ENCODE peak calls at places on chromosomes 3 and 15, in four cellular contexts. J is GM12878, G is HL-60, A is K562. L is an unnamed sample.

GRCh38 chr3:7332696-7333095 is 471.8 kb downstream of the GRM7 start:
- DNase-seq in J (no peak), G (no peak), A (no peak), L (no peak)

GRCh38 chr15:56794150-56794922 is 61.0 kb upstream of the ZNF280D start:
- DNase-seq in J (no peak), G (no peak), A (no peak), L (no peak)

GRCh38 chr3:141262306-141262705 is 30.7 kb downstream of the PXYLP1 start:
- DNase-seq in J (no peak), G (no peak), A (no peak), L (no peak)

GRCh38 chr3:46939578-46940405 is 36.8 kb downstream of the CCDC12 start:
- DNase-seq in J (no peak), G (peak; percentile 71), A (no peak), L (no peak)

GRCh38 chr3:50418845-50419244 is 59.5 kb upstream of the TMEM115 start:
- DNase-seq in J (no peak), G (peak; percentile 36), A (peak; percentile 43), L (no peak)

GRCh38 chr3:49799761-49800160 is at the start of gene CDHR4:
- DNase-seq in J (no peak), G (no peak), A (peak; percentile 35), L (no peak)

GRCh38 chr3:44883999-44884431 is 9.6 kb downstream of the TGM4 start:
- DNase-seq in J (no peak), G (no peak), A (no peak), L (no peak)

GRCh38 chr15:70870066-70870465 is 16.1 kb upstream of the LARP6 start:
- DNase-seq in J (no peak), G (no peak), A (no peak), L (no peak)

GRCh38 chr15:61839541-61839940 is 220.7 kb downstream of the VPS13C start:
- DNase-seq in J (no peak), G (no peak), A (no peak), L (no peak)

GRCh38 chr3:112143251-112143650 is 10.2 kb upstream of the GCSAM start:
- DNase-seq in J (no peak), G (no peak), A (no peak), L (no peak)

GRCh38 chr15:79656151-79656797 is 224.1 kb downstream of the MINAR1 start:
- DNase-seq in J (no peak), G (no peak), A (no peak), L (no peak)

GRCh38 chr3:114405202-114405601 is 111.4 kb downstream of the TIGIT start:
- DNase-seq in J (no peak), G (no peak), A (no peak), L (no peak)

GRCh38 chr3:124467980-124468902 is 262.0 kb upstream of the UMPS start:
- DNase-seq in J (no peak), G (peak; percentile 18), A (peak; percentile 56), L (peak; percentile 43)

DNA sequence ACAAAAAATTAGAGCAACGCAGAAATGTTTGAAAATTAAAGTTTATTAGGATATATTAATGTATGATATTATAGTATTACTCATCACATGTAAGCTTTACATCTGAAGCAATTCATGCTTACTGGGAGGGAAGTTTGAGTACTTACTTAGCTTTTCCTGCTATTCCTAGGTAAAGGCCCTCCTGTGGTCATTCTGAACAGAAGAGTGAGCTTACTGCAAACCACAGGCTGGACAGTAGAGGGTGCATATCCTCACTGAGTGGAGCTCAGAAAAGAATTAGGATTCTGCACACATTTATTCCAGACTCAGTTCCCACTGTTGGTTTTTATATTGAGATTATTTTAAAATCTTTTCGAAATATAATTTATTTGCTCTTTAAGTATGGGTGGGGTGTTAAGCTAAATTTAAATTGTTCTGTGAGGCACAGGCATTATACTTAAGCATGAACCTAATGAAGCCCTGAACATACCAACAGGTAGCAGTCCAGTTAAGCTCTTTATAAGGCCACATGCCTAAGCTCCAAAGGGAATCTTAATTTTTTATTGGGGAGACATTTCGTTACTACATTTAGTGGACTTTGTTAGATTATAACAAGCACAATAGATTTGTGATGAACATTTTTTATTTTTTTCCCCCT is 10.2 kb downstream of the MRPS22 start:
- DNase-seq in J (no peak), G (peak; percentile 36), A (peak; percentile 76), L (no peak)
- TF ChIP-seq SPI1 in J (no peak), G (no peak), A (no peak), L (no peak)

DNA sequence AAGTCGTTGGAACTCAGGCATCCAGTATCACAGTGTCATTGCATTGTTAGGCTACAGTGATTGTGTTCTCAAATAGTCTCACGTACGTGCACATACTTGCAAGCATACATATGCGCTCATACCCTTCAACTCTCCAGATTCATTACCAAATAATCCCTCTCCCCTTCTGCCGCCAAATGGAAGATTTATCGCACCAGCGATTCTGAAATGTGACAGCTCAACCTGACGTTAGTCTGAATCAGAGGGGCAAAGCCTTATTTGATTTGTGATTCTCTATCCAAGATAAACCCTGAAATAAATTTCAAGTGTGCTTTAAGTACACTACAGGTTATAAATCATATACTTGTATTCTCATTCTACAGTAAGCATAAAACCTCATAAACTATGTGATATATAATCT is 119.4 kb downstream of the GADL1 start:
- DNase-seq in J (no peak), G (no peak), A (no peak), L (no peak)
- TF ChIP-seq SPI1 in J (no peak), G (no peak), A (no peak), L (no peak)

GRCh38 chr3:41893977-41894376 is 67.9 kb downstream of the ULK4 start:
- DNase-seq in J (no peak), G (peak; percentile 28), A (peak; percentile 52), L (no peak)
- TF ChIP-seq SPI1 in J (no peak), G (no peak), A (no peak), L (no peak)

GRCh38 chr3:100033184-100033583 is 81.1 kb downstream of the FILIP1L start:
- DNase-seq in J (no peak), G (no peak), A (no peak), L (no peak)
- TF ChIP-seq SPI1 in J (no peak), G (no peak), A (no peak), L (no peak)

DNA sequence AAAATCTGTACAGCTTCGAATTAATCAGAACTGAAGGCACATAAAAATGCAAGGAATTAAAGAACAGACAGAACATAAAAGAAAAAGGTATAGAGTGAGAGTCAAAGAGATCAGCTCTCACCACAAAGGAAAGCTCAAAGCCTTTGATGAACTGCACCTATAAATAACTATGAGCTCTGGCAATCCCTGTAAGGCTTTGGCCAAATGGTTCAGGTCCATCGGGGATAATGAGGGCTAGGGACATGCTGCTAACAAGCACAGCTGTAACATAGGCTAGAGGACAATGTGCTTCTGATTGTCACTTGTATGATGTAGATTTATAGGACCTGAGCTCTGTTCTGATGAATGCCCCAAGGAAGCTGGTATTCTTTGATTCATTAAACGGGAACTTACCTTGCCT is 113.9 kb upstream of the MRPL3 start:
- DNase-seq in J (no peak), G (no peak), A (no peak), L (no peak)
- TF ChIP-seq SPI1 in J (no peak), G (no peak), A (no peak), L (no peak)

DNA sequence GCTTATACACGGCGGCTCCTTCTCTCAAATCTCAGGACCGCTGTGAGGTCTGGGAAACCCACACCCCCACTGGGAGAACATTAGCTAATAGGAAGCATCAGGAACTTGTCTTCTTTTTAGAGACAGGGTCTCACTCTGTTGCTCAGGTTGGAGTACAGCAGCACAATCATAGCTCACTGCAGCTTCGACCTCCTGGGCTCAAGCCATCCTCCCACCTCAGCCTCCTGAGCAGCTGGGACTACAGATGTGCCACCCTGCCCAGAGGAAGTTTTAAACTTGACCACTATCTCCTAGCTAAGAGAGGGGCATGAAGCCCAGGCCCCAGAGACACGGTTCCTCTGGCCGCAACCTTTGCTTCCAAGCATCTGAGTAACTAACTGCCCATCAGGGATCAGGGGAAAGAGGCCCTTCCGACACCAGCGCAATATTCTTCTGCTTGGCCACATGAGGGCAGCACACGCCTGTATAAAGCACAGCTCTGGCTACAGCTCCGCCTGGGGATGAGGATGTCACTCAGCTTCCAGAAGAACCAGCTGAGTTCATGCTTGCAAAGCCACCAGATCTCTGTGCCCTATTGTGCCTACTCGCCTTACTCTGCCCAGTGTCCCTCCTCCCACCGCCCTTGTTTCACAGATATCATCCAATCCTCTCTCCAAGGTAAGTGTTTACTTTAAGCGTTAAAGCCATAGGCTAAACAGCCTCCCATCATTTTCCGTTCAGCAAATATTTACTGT is 57.6 kb upstream of the SLC6A11 start:
- DNase-seq in J (peak; percentile 16), G (peak; percentile 54), A (peak; percentile 76), L (peak; percentile 61)
- TF ChIP-seq SPI1 in J (no peak), G (no peak), A (no peak), L (no peak)

GRCh38 chr3:5186089-5186853 is 1.2 kb upstream of the EDEM1 start:
- DNase-seq in J (no peak), G (peak; percentile 95), A (peak; percentile 53), L (no peak)

GRCh38 chr3:5187152-5187919 is at the start of gene EDEM1:
- DNase-seq in J (peak; percentile 76), G (peak; percentile 95), A (peak; percentile 96), L (peak; percentile 93)

GRCh38 chr3:5186854-5187151 is 704 bp upstream of the EDEM1 start:
- DNase-seq in J (no peak), G (peak; percentile 16), A (peak; percentile 47), L (no peak)

GRCh38 chr3:5185093-5185673 is 2.3 kb upstream of the EDEM1 start:
- DNase-seq in J (no peak), G (no peak), A (no peak), L (no peak)

GRCh38 chr3:5181479-5182141 is 5.9 kb upstream of the EDEM1 start:
- DNase-seq in J (no peak), G (peak; percentile 60), A (no peak), L (no peak)
- TF ChIP-seq SPI1 in J (no peak), G (peak; percentile 63), A (no peak), L (no peak)

DNA sequence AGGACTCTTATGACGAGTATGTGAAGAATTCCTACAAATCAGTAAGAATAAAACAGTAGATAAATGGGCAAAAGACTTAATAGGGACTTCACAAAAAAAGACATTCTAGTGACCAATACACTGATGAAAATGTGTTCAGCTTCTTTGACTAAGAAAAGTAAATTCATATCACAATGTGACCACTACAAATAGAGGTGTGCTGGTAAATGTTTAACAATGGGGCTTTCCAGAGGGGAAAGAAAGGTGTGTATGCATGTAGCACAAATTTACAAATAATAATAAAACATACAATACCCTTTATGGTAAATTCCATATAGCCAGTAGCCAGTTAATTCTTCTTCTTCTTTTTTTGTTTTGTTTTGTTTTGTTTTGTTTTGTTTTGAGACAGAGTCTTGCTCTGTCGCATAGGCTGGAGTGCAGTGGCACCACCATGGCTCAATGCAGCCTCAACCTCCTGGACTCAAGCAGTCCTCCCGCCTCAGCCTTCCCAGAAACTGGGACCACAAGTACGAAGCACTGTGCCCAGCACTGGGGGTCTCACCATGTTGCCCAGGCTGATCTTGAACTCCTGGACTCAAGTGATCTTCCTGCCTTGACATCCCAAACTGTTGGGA is 17.5 kb upstream of the NMD3 start:
- DNase-seq in J (no peak), G (no peak), A (no peak), L (no peak)
- TF ChIP-seq SPI1 in J (no peak), G (no peak), A (no peak), L (no peak)

DNA sequence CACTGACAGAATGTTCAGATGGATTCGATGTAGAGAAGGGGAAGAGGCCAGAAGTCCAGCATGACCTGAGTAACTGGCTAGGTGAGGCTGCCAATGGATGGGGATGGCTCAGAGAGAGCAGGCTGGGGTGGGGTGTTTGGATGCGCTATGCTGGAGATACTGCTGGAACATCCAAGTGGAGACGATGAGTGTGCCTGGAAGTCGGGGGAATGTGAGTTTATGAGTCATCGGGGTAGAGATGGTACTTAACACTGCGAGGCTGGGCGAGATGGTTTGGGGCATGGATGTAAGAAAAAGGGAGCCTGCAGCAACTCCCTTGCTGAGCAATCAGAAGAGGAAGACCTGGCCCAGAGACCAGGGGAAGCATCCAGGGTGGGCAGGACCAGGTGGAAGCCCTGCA is 180.7 kb downstream of the SLCO3A1 start:
- DNase-seq in J (no peak), G (no peak), A (no peak), L (no peak)
- TF ChIP-seq SPI1 in J (no peak), G (no peak), A (no peak), L (no peak)

L was measured in GM12891.